ENCODE peak calls at places on chromosomes 7 and 10, in seven cellular contexts. A is AG10803, C is T-helper 2 cell, F is T-cell, X is AG20443, U is RPMI7951, K is psoas muscle. O is an unnamed sample.

GRCh38 chr7:18995270-18995671 is 122.2 kb downstream of the TWIST1 start:
- DNase-seq in A (peak), C (no peak), F (no peak), X (peak), U (no peak), K (no peak), O (no peak)

GRCh38 chr10:73865459-73866442 is 8.6 kb downstream of the CAMK2G start:
- DNase-seq in A (no peak), C (peak), F (peak), X (no peak), U (no peak), K (no peak), O (peak)

GRCh38 chr10:128086003-128086863 is 40.0 kb downstream of the MKI67 start:
- DNase-seq in A (no peak), C (no peak), F (no peak), X (no peak), U (peak), K (no peak), O (no peak)

GRCh38 chr7:46751471-46751870 is 830.4 kb upstream of the IGFBP3 start:
- DNase-seq in A (no peak), C (no peak), F (no peak), X (no peak), U (no peak), K (no peak), O (no peak)

GRCh38 chr10:86415099-86415498 is 48.5 kb upstream of the GRID1 start:
- DNase-seq in A (no peak), C (no peak), F (no peak), X (no peak), U (no peak), K (no peak), O (no peak)

GRCh38 chr7:348962-349755 is 59.2 kb downstream of the FOXL3 start:
- DNase-seq in A (no peak), C (no peak), F (no peak), X (no peak), U (no peak), K (peak), O (no peak)

GRCh38 chr10:87816163-87816841 is 1.7 kb downstream of the ATAD1 start:
- DNase-seq in A (no peak), C (no peak), F (no peak), X (no peak), U (no peak), K (no peak), O (no peak)

GRCh38 chr7:25669954-25670841 is 441.9 kb upstream of the NPVF start:
- DNase-seq in A (no peak), C (no peak), F (no peak), X (no peak), U (no peak), K (peak), O (no peak)

GRCh38 chr10:68249297-68249696 is 17.4 kb upstream of the ATOH7 start:
- DNase-seq in A (no peak), C (no peak), F (no peak), X (no peak), U (no peak), K (no peak), O (no peak)

GRCh38 chr10:110535958-110536891 is 31.3 kb upstream of the SMC3 start:
- DNase-seq in A (peak), C (peak), F (peak), X (peak), U (peak), K (no peak), O (peak)